ENCODE peak calls at places on chromosomes 5 and 9, in eight cellular contexts. H, Q, Z, N, P, U, O and G are unnamed samples.
A peak's percentile ranks its signal among the peaks of the same experiment; 100 is the strongest.

GRCh38 chr9:18824095-18824666 is 208.8 kb downstream of the SAXO1 start:
- DNase-seq in H (no peak), Q (no peak), Z (no peak), N (no peak), P (no peak), U (no peak), O (no peak), G (no peak)

GRCh38 chr5:116959843-116960242 is 385.2 kb upstream of the SEMA6A start:
- DNase-seq in H (no peak), Q (no peak), Z (no peak), N (no peak), P (no peak), U (no peak), O (no peak), G (no peak)

GRCh38 chr5:147578228-147579024 is 68.6 kb upstream of the DPYSL3 start:
- DNase-seq in H (peak; percentile 1), Q (no peak), Z (no peak), N (no peak), P (no peak), U (no peak), O (no peak), G (no peak)

GRCh38 chr5:56658972-56659371 is 156.4 kb upstream of the MAP3K1 start:
- DNase-seq in H (no peak), Q (no peak), Z (no peak), N (no peak), P (no peak), U (no peak), O (no peak), G (no peak)

GRCh38 chr5:76980518-76981144 is 27.8 kb downstream of the CRHBP start:
- DNase-seq in H (no peak), Q (no peak), Z (no peak), N (no peak), P (no peak), U (no peak), O (no peak), G (no peak)

GRCh38 chr9:91423785-91424402 is at the start of gene NFIL3:
- DNase-seq in H (peak; percentile 62), Q (peak; percentile 70), Z (peak; percentile 54), N (peak; percentile 65), P (no peak), U (peak; percentile 48), O (peak; percentile 88), G (peak; percentile 28)

GRCh38 chr5:77073667-77074066 is 13.4 kb downstream of the ZBED3 start:
- DNase-seq in H (no peak), Q (no peak), Z (no peak), N (no peak), P (no peak), U (no peak), O (no peak), G (no peak)

GRCh38 chr9:128101231-128101641 is 26.3 kb downstream of the PTGES2 start:
- DNase-seq in H (no peak), Q (no peak), Z (no peak), N (no peak), P (no peak), U (no peak), O (no peak), G (no peak)

GRCh38 chr5:8322478-8322877 is 453.5 kb downstream of the MTRR start:
- DNase-seq in H (no peak), Q (no peak), Z (no peak), N (no peak), P (no peak), U (no peak), O (no peak), G (no peak)

GRCh38 chr5:123810253-123810652 is 298.3 kb downstream of the CSNK1G3 start:
- DNase-seq in H (peak; percentile 17), Q (no peak), Z (no peak), N (no peak), P (no peak), U (no peak), O (peak; percentile 29), G (no peak)

GRCh38 chr9:86706391-86706790 is 240.9 kb downstream of the GAS1 start:
- DNase-seq in H (no peak), Q (no peak), Z (no peak), N (no peak), P (peak; percentile 68), U (no peak), O (no peak), G (no peak)

GRCh38 chr9:93254806-93255519 is 71.0 kb downstream of the WNK2 start:
- DNase-seq in H (peak; percentile 64), Q (no peak), Z (no peak), N (no peak), P (no peak), U (no peak), O (no peak), G (peak; percentile 38)

GRCh38 chr9:107737987-107738743 is 248.6 kb upstream of the KLF4 start:
- DNase-seq in H (peak; percentile 70), Q (no peak), Z (no peak), N (no peak), P (no peak), U (no peak), O (peak; percentile 82), G (no peak)

GRCh38 chr5:113574417-113574816 is 60.9 kb downstream of the YTHDC2 start:
- DNase-seq in H (no peak), Q (no peak), Z (no peak), N (no peak), P (peak; percentile 84), U (no peak), O (no peak), G (no peak)

GRCh38 chr9:137188086-137188489 is 272 bp downstream of the ANAPC2 start:
- DNase-seq in H (no peak), Q (no peak), Z (no peak), N (no peak), P (no peak), U (no peak), O (no peak), G (no peak)

GRCh38 chr9:105911104-105911911 is 217.0 kb downstream of the TMEM38B start:
- DNase-seq in H (no peak), Q (no peak), Z (no peak), N (no peak), P (peak; percentile 20), U (no peak), O (no peak), G (no peak)

GRCh38 chr9:101848485-101848919 is 110.1 kb upstream of the GRIN3A start:
- DNase-seq in H (peak; percentile 26), Q (no peak), Z (no peak), N (no peak), P (no peak), U (no peak), O (no peak), G (no peak)

GRCh38 chr9:113428062-113428600 is 17.6 kb downstream of the C9orf43 start:
- DNase-seq in H (no peak), Q (no peak), Z (no peak), N (no peak), P (peak; percentile 4), U (no peak), O (no peak), G (no peak)